ENCODE peak calls at places on chromosomes 2 and 18, in eight cellular contexts. U is AG08396; H is H1; X is astrocyte of the spinal cord; G is progenitor cell of endocrine pancreas; C is psoas muscle; Q is MV-4-11; M is activated T-cell treated with anti-CD3 and anti-CD28 coated beads, Interleukin-2, amount 50 U/mL, for 72 hours. S is an unnamed sample.

GRCh38 chr2:62133320-62133823 is 62.5 kb upstream of the B3GNT2 start:
- DNase-seq in C (no peak), U (no peak), H (no peak), G (no peak), Q (no peak), X (no peak), M (no peak), S (no peak)

GRCh38 chr2:209681201-209681735 is 90.4 kb upstream of the UNC80 start:
- DNase-seq in X (no peak), G (no peak), C (no peak), Q (no peak), U (no peak), M (no peak), H (no peak), S (no peak)

GRCh38 chr2:15973446-15974202 is 33.3 kb downstream of the MYCN start:
- DNase-seq in M (peak), U (no peak), G (no peak), Q (no peak), X (no peak), C (no peak), H (no peak), S (no peak)

GRCh38 chr2:173124441-173124840 is 48.8 kb downstream of the MAP3K20 start:
- DNase-seq in M (no peak), C (no peak), Q (no peak), X (peak), H (no peak), G (no peak), U (no peak), S (no peak)

GRCh38 chr2:181778621-181779195 is 98.4 kb upstream of the NEUROD1 start:
- DNase-seq in Q (no peak), C (no peak), H (no peak), X (no peak), G (no peak), U (no peak), M (no peak), S (no peak)

GRCh38 chr18:46199515-46200147 is 95.4 kb downstream of the HAUS1 start:
- DNase-seq in G (no peak), Q (no peak), X (peak), C (no peak), M (no peak), H (no peak), U (peak), S (no peak)

GRCh38 chr18:6876646-6877045 is 147.1 kb downstream of the ARHGAP28 start:
- DNase-seq in X (peak), Q (no peak), M (no peak), C (no peak), H (no peak), G (no peak), U (no peak), S (no peak)

GRCh38 chr2:76444732-76445131 is 734.0 kb upstream of the GCFC2 start:
- DNase-seq in X (no peak), Q (peak), G (no peak), C (no peak), H (no peak), U (no peak), M (no peak), S (no peak)

GRCh38 chr2:62319061-62319460 is 123.1 kb downstream of the B3GNT2 start:
- DNase-seq in H (no peak), U (no peak), G (no peak), Q (peak), C (no peak), M (no peak), X (no peak), S (no peak)

GRCh38 chr2:183665403-183665802 is 541.2 kb downstream of the NUP35 start:
- DNase-seq in U (no peak), X (no peak), H (no peak), G (no peak), C (no peak), M (no peak), Q (no peak), S (no peak)

GRCh38 chr18:77650799-77651385 is 401.2 kb downstream of the GALR1 start:
- DNase-seq in X (peak), G (peak), Q (peak), M (peak), U (peak), C (peak), H (peak), S (peak)

GRCh38 chr2:5589183-5589582 is 103.0 kb upstream of the SOX11 start:
- DNase-seq in G (no peak), X (no peak), H (no peak), C (no peak), Q (no peak), U (no peak), M (no peak), S (no peak)

GRCh38 chr2:39492095-39492590 is 55.1 kb upstream of the MAP4K3 start:
- DNase-seq in C (no peak), U (peak), M (peak), Q (peak), X (peak), H (no peak), G (no peak), S (peak)

GRCh38 chr2:26164231-26164630 is 8.7 kb upstream of the GAREM2 start:
- DNase-seq in U (no peak), Q (no peak), C (no peak), X (no peak), G (no peak), M (no peak), H (no peak), S (no peak)

GRCh38 chr2:205660521-205661124 is 21.7 kb upstream of the NRP2 start:
- DNase-seq in Q (no peak), X (peak), U (peak), H (peak), M (peak), G (no peak), C (no peak), S (no peak)

GRCh38 chr2:31896293-31896692 is 114.5 kb downstream of the MEMO1 start:
- DNase-seq in X (no peak), H (no peak), G (no peak), M (no peak), Q (no peak), U (no peak), C (no peak), S (no peak)

GRCh38 chr2:227036527-227036926 is 127.5 kb downstream of the COL4A4 start:
- DNase-seq in H (no peak), U (no peak), Q (no peak), G (no peak), X (no peak), M (no peak), C (no peak), S (no peak)

GRCh38 chr2:88638743-88639142 is 11.5 kb upstream of the EIF2AK3 start:
- DNase-seq in H (no peak), U (no peak), G (no peak), C (no peak), Q (peak), M (peak), X (no peak), S (no peak)

GRCh38 chr2:199985625-199986207 is 30.3 kb downstream of the MAIP1 start:
- DNase-seq in U (peak), C (peak), Q (peak), G (peak), M (peak), X (peak), H (peak), S (peak)

GRCh38 chr2:234861841-234862735 is 89.7 kb upstream of the SH3BP4 start:
- DNase-seq in X (no peak), H (no peak), M (no peak), C (no peak), G (no peak), Q (no peak), U (no peak), S (no peak)

GRCh38 chr18:45340884-45341283 is 274.4 kb upstream of the SLC14A2 start:
- DNase-seq in C (no peak), X (no peak), U (no peak), Q (no peak), G (no peak), M (no peak), H (no peak), S (no peak)

GRCh38 chr2:181224866-181225265 is 232.3 kb upstream of the ITGA4 start:
- DNase-seq in H (no peak), M (no peak), X (no peak), G (no peak), C (no peak), Q (no peak), U (no peak), S (no peak)